ENCODE peak calls at places on chromosomes 13 and 19, in eight cellular contexts. One of them, this sample, is unnamed.

GRCh38 chr19:23254141-23254910 is 4.1 kb upstream of the ZNF724 start:
- DNase-seq in right cardiac atrium: no peak
- DNase-seq in head of caudate nucleus: no peak
- DNase-seq in OCI-LY7: no peak
- DNase-seq in amygdala: no peak
- DNase-seq in activated CD4-positive, alpha-beta T cell treated with anti-CD3 and anti-CD28 coated beads for 4 hours: no peak
- DNase-seq in GM04503: no peak
- DNase-seq in NCI-H187 treated with DMSO at 0.1 percent for 48 hours: no peak
- DNase-seq in this sample: no peak

GRCh38 chr19:10291554-10292205 is 1.9 kb downstream of the ICAM5 start:
- DNase-seq in head of caudate nucleus: no peak
- DNase-seq in NCI-H187 treated with DMSO at 0.1 percent for 48 hours: no peak
- DNase-seq in GM04503: no peak
- DNase-seq in amygdala: no peak
- DNase-seq in OCI-LY7: peak
- DNase-seq in activated CD4-positive, alpha-beta T cell treated with anti-CD3 and anti-CD28 coated beads for 4 hours: no peak
- DNase-seq in right cardiac atrium: no peak
- DNase-seq in this sample: no peak

GRCh38 chr19:7224205-7224833 is 69.9 kb downstream of the INSR start:
- DNase-seq in head of caudate nucleus: no peak
- DNase-seq in OCI-LY7: no peak
- DNase-seq in activated CD4-positive, alpha-beta T cell treated with anti-CD3 and anti-CD28 coated beads for 4 hours: no peak
- DNase-seq in GM04503: peak
- DNase-seq in NCI-H187 treated with DMSO at 0.1 percent for 48 hours: no peak
- DNase-seq in right cardiac atrium: no peak
- DNase-seq in amygdala: peak
- DNase-seq in this sample: no peak

GRCh38 chr13:68850160-68850559 is 1257.5 kb upstream of the ATXN8OS start:
- DNase-seq in activated CD4-positive, alpha-beta T cell treated with anti-CD3 and anti-CD28 coated beads for 4 hours: no peak
- DNase-seq in GM04503: no peak
- DNase-seq in head of caudate nucleus: no peak
- DNase-seq in amygdala: no peak
- DNase-seq in right cardiac atrium: no peak
- DNase-seq in OCI-LY7: no peak
- DNase-seq in NCI-H187 treated with DMSO at 0.1 percent for 48 hours: no peak
- DNase-seq in this sample: no peak

GRCh38 chr13:110309661-110310524 is 2.8 kb downstream of the COL4A2 start:
- DNase-seq in activated CD4-positive, alpha-beta T cell treated with anti-CD3 and anti-CD28 coated beads for 4 hours: no peak
- DNase-seq in head of caudate nucleus: no peak
- DNase-seq in OCI-LY7: no peak
- DNase-seq in amygdala: no peak
- DNase-seq in GM04503: no peak
- DNase-seq in NCI-H187 treated with DMSO at 0.1 percent for 48 hours: no peak
- DNase-seq in right cardiac atrium: no peak
- DNase-seq in this sample: no peak

GRCh38 chr13:78910147-78910546 is 251.2 kb upstream of the OBI1 start:
- DNase-seq in OCI-LY7: no peak
- DNase-seq in amygdala: no peak
- DNase-seq in NCI-H187 treated with DMSO at 0.1 percent for 48 hours: no peak
- DNase-seq in GM04503: no peak
- DNase-seq in activated CD4-positive, alpha-beta T cell treated with anti-CD3 and anti-CD28 coated beads for 4 hours: no peak
- DNase-seq in head of caudate nucleus: no peak
- DNase-seq in right cardiac atrium: no peak
- DNase-seq in this sample: no peak

GRCh38 chr19:18062043-18062442 is 24.7 kb downstream of the IL12RB1 start:
- DNase-seq in NCI-H187 treated with DMSO at 0.1 percent for 48 hours: peak
- DNase-seq in activated CD4-positive, alpha-beta T cell treated with anti-CD3 and anti-CD28 coated beads for 4 hours: no peak
- DNase-seq in right cardiac atrium: no peak
- DNase-seq in GM04503: no peak
- DNase-seq in amygdala: peak
- DNase-seq in head of caudate nucleus: no peak
- DNase-seq in OCI-LY7: no peak
- DNase-seq in this sample: no peak

GRCh38 chr13:74288361-74288911 is 154.2 kb upstream of the KLF12 start:
- DNase-seq in activated CD4-positive, alpha-beta T cell treated with anti-CD3 and anti-CD28 coated beads for 4 hours: no peak
- DNase-seq in head of caudate nucleus: peak
- DNase-seq in NCI-H187 treated with DMSO at 0.1 percent for 48 hours: no peak
- DNase-seq in amygdala: peak
- DNase-seq in GM04503: no peak
- DNase-seq in right cardiac atrium: peak
- DNase-seq in OCI-LY7: peak
- DNase-seq in this sample: peak

GRCh38 chr13:98181106-98181815 is 4.2 kb upstream of the RNF113B start:
- DNase-seq in OCI-LY7: no peak
- DNase-seq in amygdala: no peak
- DNase-seq in right cardiac atrium: no peak
- DNase-seq in activated CD4-positive, alpha-beta T cell treated with anti-CD3 and anti-CD28 coated beads for 4 hours: no peak
- DNase-seq in NCI-H187 treated with DMSO at 0.1 percent for 48 hours: no peak
- DNase-seq in head of caudate nucleus: no peak
- DNase-seq in GM04503: no peak
- DNase-seq in this sample: no peak

GRCh38 chr19:55247621-55248099 is 11.2 kb downstream of the PPP6R1 start:
- DNase-seq in right cardiac atrium: no peak
- DNase-seq in amygdala: no peak
- DNase-seq in GM04503: no peak
- DNase-seq in OCI-LY7: no peak
- DNase-seq in head of caudate nucleus: no peak
- DNase-seq in NCI-H187 treated with DMSO at 0.1 percent for 48 hours: no peak
- DNase-seq in activated CD4-positive, alpha-beta T cell treated with anti-CD3 and anti-CD28 coated beads for 4 hours: no peak
- DNase-seq in this sample: no peak

GRCh38 chr13:66994097-66994496 is 236.0 kb downstream of the PCDH9 start:
- DNase-seq in right cardiac atrium: peak
- DNase-seq in OCI-LY7: peak
- DNase-seq in GM04503: no peak
- DNase-seq in head of caudate nucleus: peak
- DNase-seq in activated CD4-positive, alpha-beta T cell treated with anti-CD3 and anti-CD28 coated beads for 4 hours: no peak
- DNase-seq in amygdala: peak
- DNase-seq in NCI-H187 treated with DMSO at 0.1 percent for 48 hours: no peak
- DNase-seq in this sample: peak

GRCh38 chr19:7673995-7674667 is 2.8 kb upstream of the MCEMP1 start:
- DNase-seq in activated CD4-positive, alpha-beta T cell treated with anti-CD3 and anti-CD28 coated beads for 4 hours: no peak
- DNase-seq in OCI-LY7: peak
- DNase-seq in GM04503: no peak
- DNase-seq in right cardiac atrium: peak
- DNase-seq in amygdala: peak
- DNase-seq in NCI-H187 treated with DMSO at 0.1 percent for 48 hours: no peak
- DNase-seq in head of caudate nucleus: no peak
- DNase-seq in this sample: peak

GRCh38 chr19:17725422-17726078 is 6.3 kb downstream of the MAP1S start:
- DNase-seq in amygdala: no peak
- DNase-seq in head of caudate nucleus: no peak
- DNase-seq in NCI-H187 treated with DMSO at 0.1 percent for 48 hours: no peak
- DNase-seq in right cardiac atrium: no peak
- DNase-seq in GM04503: no peak
- DNase-seq in activated CD4-positive, alpha-beta T cell treated with anti-CD3 and anti-CD28 coated beads for 4 hours: no peak
- DNase-seq in OCI-LY7: no peak
- DNase-seq in this sample: peak

GRCh38 chr13:97332725-97333124 is 101.2 kb upstream of the RAP2A start:
- DNase-seq in OCI-LY7: no peak
- DNase-seq in NCI-H187 treated with DMSO at 0.1 percent for 48 hours: no peak
- DNase-seq in activated CD4-positive, alpha-beta T cell treated with anti-CD3 and anti-CD28 coated beads for 4 hours: no peak
- DNase-seq in GM04503: no peak
- DNase-seq in amygdala: no peak
- DNase-seq in right cardiac atrium: no peak
- DNase-seq in head of caudate nucleus: no peak
- DNase-seq in this sample: no peak

GRCh38 chr19:38563475-38563874 is 54.3 kb downstream of the MAP4K1 start:
- DNase-seq in head of caudate nucleus: no peak
- DNase-seq in activated CD4-positive, alpha-beta T cell treated with anti-CD3 and anti-CD28 coated beads for 4 hours: no peak
- DNase-seq in right cardiac atrium: no peak
- DNase-seq in NCI-H187 treated with DMSO at 0.1 percent for 48 hours: no peak
- DNase-seq in GM04503: no peak
- DNase-seq in OCI-LY7: no peak
- DNase-seq in amygdala: no peak
- DNase-seq in this sample: no peak

GRCh38 chr13:104320446-104320845 is 1254.2 kb upstream of the SLC10A2 start:
- DNase-seq in OCI-LY7: no peak
- DNase-seq in NCI-H187 treated with DMSO at 0.1 percent for 48 hours: no peak
- DNase-seq in GM04503: no peak
- DNase-seq in amygdala: no peak
- DNase-seq in head of caudate nucleus: no peak
- DNase-seq in right cardiac atrium: no peak
- DNase-seq in activated CD4-positive, alpha-beta T cell treated with anti-CD3 and anti-CD28 coated beads for 4 hours: no peak
- DNase-seq in this sample: no peak

GRCh38 chr19:55986487-55986886 is at the start of gene NLRP5:
- DNase-seq in OCI-LY7: peak
- DNase-seq in amygdala: no peak
- DNase-seq in activated CD4-positive, alpha-beta T cell treated with anti-CD3 and anti-CD28 coated beads for 4 hours: no peak
- DNase-seq in right cardiac atrium: no peak
- DNase-seq in NCI-H187 treated with DMSO at 0.1 percent for 48 hours: no peak
- DNase-seq in head of caudate nucleus: no peak
- DNase-seq in GM04503: no peak
- DNase-seq in this sample: no peak

GRCh38 chr19:40466219-40467006 is at the start of gene SPTBN4:
- DNase-seq in amygdala: peak
- DNase-seq in OCI-LY7: no peak
- DNase-seq in head of caudate nucleus: peak
- DNase-seq in right cardiac atrium: peak
- DNase-seq in activated CD4-positive, alpha-beta T cell treated with anti-CD3 and anti-CD28 coated beads for 4 hours: peak
- DNase-seq in NCI-H187 treated with DMSO at 0.1 percent for 48 hours: no peak
- DNase-seq in GM04503: no peak
- DNase-seq in this sample: peak

GRCh38 chr13:36919206-36919832 is 719 bp downstream of the SMAD9 start:
- DNase-seq in NCI-H187 treated with DMSO at 0.1 percent for 48 hours: peak
- DNase-seq in GM04503: no peak
- DNase-seq in right cardiac atrium: peak
- DNase-seq in OCI-LY7: peak
- DNase-seq in activated CD4-positive, alpha-beta T cell treated with anti-CD3 and anti-CD28 coated beads for 4 hours: no peak
- DNase-seq in amygdala: no peak
- DNase-seq in head of caudate nucleus: no peak
- DNase-seq in this sample: peak

GRCh38 chr19:4010808-4011110 is 3.2 kb downstream of the PIAS4 start:
- DNase-seq in GM04503: no peak
- DNase-seq in OCI-LY7: no peak
- DNase-seq in amygdala: no peak
- DNase-seq in head of caudate nucleus: no peak
- DNase-seq in NCI-H187 treated with DMSO at 0.1 percent for 48 hours: no peak
- DNase-seq in activated CD4-positive, alpha-beta T cell treated with anti-CD3 and anti-CD28 coated beads for 4 hours: no peak
- DNase-seq in right cardiac atrium: no peak
- DNase-seq in this sample: no peak

GRCh38 chr19:3161453-3161852 is 17.1 kb upstream of the S1PR4 start:
- DNase-seq in NCI-H187 treated with DMSO at 0.1 percent for 48 hours: no peak
- DNase-seq in OCI-LY7: no peak
- DNase-seq in activated CD4-positive, alpha-beta T cell treated with anti-CD3 and anti-CD28 coated beads for 4 hours: no peak
- DNase-seq in right cardiac atrium: no peak
- DNase-seq in GM04503: no peak
- DNase-seq in amygdala: no peak
- DNase-seq in head of caudate nucleus: no peak
- DNase-seq in this sample: no peak

GRCh38 chr13:101829484-101829883 is 377.0 kb downstream of the ITGBL1 start:
- DNase-seq in amygdala: no peak
- DNase-seq in GM04503: no peak
- DNase-seq in head of caudate nucleus: no peak
- DNase-seq in activated CD4-positive, alpha-beta T cell treated with anti-CD3 and anti-CD28 coated beads for 4 hours: no peak
- DNase-seq in right cardiac atrium: no peak
- DNase-seq in NCI-H187 treated with DMSO at 0.1 percent for 48 hours: no peak
- DNase-seq in OCI-LY7: no peak
- DNase-seq in this sample: no peak